ENCODE peak calls at places on chromosomes 11 and 22, in eight cellular contexts. R, O, T, K, L, M, U and E are unnamed samples.

GRCh38 chr11:77467233-77467632 is 6.7 kb downstream of the PAK1 start:
- DNase-seq in R (no peak), O (peak), T (no peak), K (no peak), L (no peak), M (no peak), U (no peak), E (no peak)

GRCh38 chr11:97409141-97409540 is 1019.3 kb downstream of the JRKL start:
- DNase-seq in R (no peak), O (no peak), T (no peak), K (no peak), L (no peak), M (no peak), U (no peak), E (no peak)

GRCh38 chr11:123188508-123189165 is 6.4 kb downstream of the CLMP start:
- DNase-seq in R (peak), O (no peak), T (no peak), K (peak), L (no peak), M (no peak), U (no peak), E (no peak)

GRCh38 chr11:128629516-128630106 is 42.3 kb upstream of the ETS1 start:
- DNase-seq in R (no peak), O (no peak), T (no peak), K (no peak), L (no peak), M (no peak), U (no peak), E (no peak)

GRCh38 chr11:2097356-2097997 is 41.7 kb downstream of the IGF2 start:
- DNase-seq in R (no peak), O (no peak), T (no peak), K (no peak), L (peak), M (peak), U (no peak), E (peak)

GRCh38 chr11:29306527-29306926 is 710.3 kb downstream of the KCNA4 start:
- DNase-seq in R (peak), O (no peak), T (no peak), K (no peak), L (no peak), M (peak), U (no peak), E (no peak)

GRCh38 chr11:127844843-127845242 is 742.5 kb downstream of the ETS1 start:
- DNase-seq in R (no peak), O (no peak), T (peak), K (no peak), L (no peak), M (no peak), U (peak), E (no peak)

GRCh38 chr11:118625976-118626375 is 18.6 kb downstream of the PHLDB1 start:
- DNase-seq in R (no peak), O (peak), T (no peak), K (no peak), L (no peak), M (no peak), U (peak), E (no peak)

GRCh38 chr11:110000858-110001257 is 92.3 kb upstream of the ZC3H12C start:
- DNase-seq in R (no peak), O (no peak), T (no peak), K (no peak), L (no peak), M (no peak), U (no peak), E (no peak)

GRCh38 chr11:130999992-131000770 is 83.9 kb upstream of the SNX19 start:
- DNase-seq in R (peak), O (peak), T (no peak), K (no peak), L (no peak), M (peak), U (no peak), E (no peak)

GRCh38 chr11:111668980-111669379 is 66.7 kb downstream of the SIK2 start:
- DNase-seq in R (no peak), O (no peak), T (no peak), K (no peak), L (no peak), M (no peak), U (no peak), E (no peak)

GRCh38 chr22:19480173-19480568 is 451 bp downstream of the CDC45 start:
- DNase-seq in R (no peak), O (peak), T (no peak), K (no peak), L (no peak), M (no peak), U (no peak), E (no peak)